ENCODE peak calls at places on chromosomes 7 and 10, in ten cellular contexts. B is body of pancreas, J is endothelial cell of umbilical vein, X is uterus, F is breast epithelium, R is adrenal gland, E is IMR-90, M is stomach, V is ovary, C is upper lobe of left lung. L is an unnamed sample.

GRCh38 chr10:3010819-3011422 is 56.4 kb upstream of the PFKP start:
- DNase-seq in X (no peak), V (no peak), C (no peak), E (peak), J (no peak), B (peak), F (no peak), R (no peak), M (no peak), L (no peak)

GRCh38 chr7:113119429-113119828 is 1.1 kb upstream of the SMIM30 start:
- DNase-seq in R (no peak), M (no peak), V (no peak), E (no peak), C (no peak), X (no peak), F (no peak), B (no peak), J (no peak), L (no peak)

GRCh38 chr10:93065675-93066543 is 5.3 kb downstream of the CYP26C1 start:
- DNase-seq in E (no peak), X (no peak), J (no peak), C (peak), M (no peak), F (no peak), B (no peak), R (no peak), V (no peak), L (no peak)

GRCh38 chr7:46321556-46322205 is 400.6 kb upstream of the IGFBP3 start:
- DNase-seq in F (no peak), X (no peak), R (no peak), C (no peak), V (no peak), E (peak), M (no peak), B (no peak), J (peak), L (no peak)

GRCh38 chr7:22651534-22652243 is 75.3 kb upstream of the IL6 start:
- DNase-seq in R (no peak), J (peak), X (no peak), M (no peak), F (no peak), E (peak), B (no peak), V (no peak), C (no peak), L (no peak)

GRCh38 chr7:115965241-115965640 is 65.3 kb downstream of the TFEC start:
- DNase-seq in R (no peak), V (no peak), X (no peak), J (peak), M (no peak), C (no peak), E (no peak), F (no peak), B (no peak), L (no peak)

GRCh38 chr7:151740180-151740845 is 136.6 kb downstream of the PRKAG2 start:
- DNase-seq in X (no peak), F (no peak), C (no peak), E (peak), M (no peak), R (no peak), V (no peak), J (no peak), B (no peak), L (no peak)

GRCh38 chr7:156515911-156516790 is 124.4 kb upstream of the RNF32 start:
- DNase-seq in J (no peak), R (peak), E (no peak), V (no peak), B (peak), X (no peak), C (no peak), F (no peak), M (no peak), L (peak)

GRCh38 chr7:6604458-6604857 is 11.0 kb upstream of the ZNF853 start:
- DNase-seq in F (no peak), C (peak), J (no peak), X (no peak), R (no peak), E (no peak), B (no peak), V (no peak), M (no peak), L (no peak)
- TF ChIP-seq POLR2A in F (no peak), C (no peak), J (no peak), X (no peak), R (no peak), E (no peak), B (no peak), V (no peak), M (no peak), L (no peak)

DNA sequence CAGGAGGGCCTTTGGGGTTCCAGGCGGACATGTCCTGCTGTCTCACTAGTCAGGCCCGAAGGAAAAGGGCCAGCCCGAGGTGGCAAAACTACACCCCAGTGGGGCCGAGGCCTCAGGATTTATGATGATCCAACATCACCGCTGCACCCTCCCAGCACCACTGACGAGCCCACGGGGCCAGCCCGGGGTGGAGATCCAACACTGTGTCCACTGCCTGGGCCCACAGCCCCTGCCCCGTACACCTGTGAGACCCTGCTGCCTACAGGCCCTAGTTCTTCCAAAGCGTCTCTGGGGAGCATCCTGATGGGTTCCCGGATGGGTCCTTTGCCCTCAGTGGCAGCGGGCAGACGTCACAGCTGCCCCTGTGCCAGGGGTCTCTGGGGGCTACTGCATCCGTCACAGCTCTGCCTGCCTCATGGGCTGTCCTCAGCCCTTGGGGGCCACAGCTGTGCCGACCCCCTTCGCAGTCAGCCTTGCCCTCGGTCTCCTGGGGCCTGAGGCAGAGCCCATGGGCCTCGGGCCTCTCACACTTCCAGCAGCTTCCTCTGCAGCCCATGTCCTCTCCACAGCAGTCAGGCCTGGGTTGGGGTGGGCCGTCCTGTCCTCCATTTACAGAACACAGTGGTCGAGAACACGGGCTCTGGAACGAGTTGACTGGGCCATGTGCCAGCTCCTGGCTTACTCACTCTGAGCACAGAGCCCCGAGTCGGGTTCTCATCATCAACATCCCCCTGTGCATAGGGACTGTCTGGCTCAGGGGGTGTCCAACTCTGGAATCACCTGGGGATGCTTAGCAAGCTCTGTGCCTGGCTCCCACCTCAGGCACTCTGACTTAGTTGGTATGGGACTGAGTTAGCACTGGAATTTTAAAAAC is 64.9 kb downstream of the FOXL3 start:
- DNase-seq in J (no peak), R (no peak), X (no peak), E (no peak), M (no peak), C (peak), F (no peak), B (no peak), V (no peak), L (no peak)
- TF ChIP-seq POLR2A in J (no peak), R (no peak), X (no peak), E (no peak), M (no peak), C (no peak), F (no peak), B (no peak), V (no peak), L (no peak)

GRCh38 chr7:18064242-18064838 is 36.7 kb upstream of the PRPS1L1 start:
- DNase-seq in B (peak), F (no peak), M (no peak), X (no peak), E (no peak), J (peak), V (no peak), R (no peak), C (no peak), L (no peak)
- TF ChIP-seq POLR2A in B (no peak), F (no peak), M (no peak), X (no peak), E (no peak), J (no peak), V (no peak), R (no peak), C (no peak), L (no peak)

GRCh38 chr10:31698169-31698890 is 230.3 kb downstream of the ARHGAP12 start:
- DNase-seq in J (no peak), M (no peak), V (peak), B (peak), E (peak), C (no peak), X (peak), F (no peak), R (peak), L (no peak)
- TF ChIP-seq POLR2A in J (no peak), M (no peak), V (no peak), B (no peak), E (no peak), C (no peak), X (no peak), F (no peak), R (no peak), L (no peak)

GRCh38 chr7:517848-518629 is 1.6 kb downstream of the PDGFA start:
- DNase-seq in R (peak), B (peak), X (peak), F (no peak), E (peak), V (peak), M (peak), C (peak), J (peak), L (no peak)

GRCh38 chr7:514651-515598 is 4.7 kb downstream of the PDGFA start:
- DNase-seq in C (peak), M (peak), V (no peak), F (no peak), R (no peak), B (peak), X (peak), E (no peak), J (no peak), L (no peak)

GRCh38 chr7:516216-516605 is 3.4 kb downstream of the PDGFA start:
- DNase-seq in V (no peak), F (no peak), B (no peak), X (no peak), C (no peak), J (no peak), M (no peak), E (no peak), R (no peak), L (no peak)

GRCh38 chr7:515628-516027 is 4.0 kb downstream of the PDGFA start:
- DNase-seq in C (no peak), R (no peak), B (no peak), F (no peak), X (no peak), M (no peak), V (no peak), E (no peak), J (no peak), L (no peak)

GRCh38 chr7:516606-517456 is 2.8 kb downstream of the PDGFA start:
- DNase-seq in M (peak), C (peak), X (peak), B (peak), F (no peak), E (peak), V (peak), J (peak), R (peak), L (no peak)
- TF ChIP-seq POLR2A in M (no peak), C (no peak), X (no peak), B (peak), F (no peak), E (no peak), V (no peak), J (no peak), R (no peak), L (peak)

GRCh38 chr7:5430612-5430947 is 6.9 kb upstream of the TNRC18 start:
- DNase-seq in V (no peak), E (no peak), B (no peak), X (no peak), R (no peak), C (no peak), F (no peak), M (no peak), J (no peak), L (no peak)

GRCh38 chr7:5431485-5432118 is 8.0 kb upstream of the TNRC18 start:
- DNase-seq in V (no peak), R (no peak), J (no peak), F (no peak), E (no peak), M (no peak), X (no peak), B (no peak), C (no peak), L (no peak)

GRCh38 chr7:5428470-5429252 is 5.0 kb upstream of the TNRC18 start:
- DNase-seq in X (peak), J (peak), R (peak), C (peak), F (no peak), M (peak), V (peak), B (peak), E (peak), L (peak)

GRCh38 chr7:5429253-5429856 is 5.7 kb upstream of the TNRC18 start:
- DNase-seq in B (peak), C (peak), F (peak), R (peak), V (peak), E (peak), J (peak), M (peak), X (no peak), L (peak)

DNA sequence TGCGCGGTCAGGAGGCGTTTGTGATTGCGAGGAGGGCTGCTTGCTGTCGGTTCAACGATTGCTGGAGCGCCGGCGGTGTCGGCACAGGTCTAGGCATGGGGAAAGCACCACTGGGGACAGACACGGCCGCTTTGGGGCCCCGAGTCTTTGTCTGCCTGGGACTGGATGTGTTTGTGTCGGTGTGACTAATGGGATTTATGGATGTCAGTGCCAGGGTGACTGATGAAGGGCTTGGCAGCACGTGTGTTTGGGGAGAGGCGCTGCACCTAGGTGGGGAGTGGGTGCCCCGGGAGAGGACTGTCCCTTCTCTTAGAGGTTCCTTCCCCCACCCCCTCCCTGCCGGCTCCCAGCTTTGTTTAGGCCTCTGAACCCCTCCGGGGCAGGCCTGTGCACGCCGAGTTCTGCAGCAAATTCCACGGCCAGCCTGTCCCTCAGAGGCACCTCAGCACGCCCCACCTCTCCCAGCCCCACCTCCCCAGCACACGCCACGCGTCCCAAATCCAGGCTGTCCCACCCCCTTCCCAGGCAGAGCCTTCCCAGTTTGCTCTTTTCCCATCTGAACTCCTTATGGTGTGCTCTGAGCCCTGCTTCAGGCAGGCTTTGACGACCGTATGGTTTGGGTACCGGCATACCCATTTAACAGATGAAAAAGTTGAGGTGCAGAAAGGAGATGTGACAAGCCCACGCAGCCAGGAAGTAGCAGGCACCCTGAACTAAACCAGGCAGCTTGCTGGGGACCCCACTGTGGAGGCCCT is 6.4 kb upstream of the TNRC18 start:
- DNase-seq in V (peak), F (no peak), R (peak), E (peak), M (peak), X (peak), C (peak), J (no peak), B (peak), L (peak)
- TF ChIP-seq POLR2A in V (no peak), F (no peak), R (no peak), E (no peak), M (no peak), X (no peak), C (no peak), J (no peak), B (peak), L (no peak)

GRCh38 chr7:87059525-87060287 is at the start of gene ELAPOR2:
- DNase-seq in C (peak), E (peak), X (peak), R (peak), M (peak), B (peak), J (peak), V (peak), F (peak), L (peak)
- TF ChIP-seq POLR2A in C (no peak), E (no peak), X (peak), R (peak), M (no peak), B (peak), J (peak), V (no peak), F (no peak), L (no peak)

GRCh38 chr10:94407668-94408067 is 5.3 kb downstream of the TBC1D12 start:
- DNase-seq in X (no peak), R (no peak), B (no peak), J (no peak), E (no peak), M (no peak), F (no peak), C (no peak), V (no peak), L (no peak)

GRCh38 chr10:94405406-94405805 is 3.1 kb downstream of the TBC1D12 start:
- DNase-seq in M (no peak), E (no peak), C (no peak), R (no peak), X (no peak), V (no peak), F (no peak), B (no peak), J (no peak), L (no peak)

GRCh38 chr10:94403823-94404228 is 1.5 kb downstream of the TBC1D12 start:
- DNase-seq in B (no peak), J (no peak), V (no peak), X (no peak), M (no peak), E (no peak), F (no peak), C (no peak), R (no peak), L (no peak)

GRCh38 chr10:94402204-94403033 is at the start of gene TBC1D12:
- DNase-seq in V (peak), F (peak), X (peak), E (peak), R (peak), B (peak), M (peak), C (peak), J (peak), L (peak)

DNA sequence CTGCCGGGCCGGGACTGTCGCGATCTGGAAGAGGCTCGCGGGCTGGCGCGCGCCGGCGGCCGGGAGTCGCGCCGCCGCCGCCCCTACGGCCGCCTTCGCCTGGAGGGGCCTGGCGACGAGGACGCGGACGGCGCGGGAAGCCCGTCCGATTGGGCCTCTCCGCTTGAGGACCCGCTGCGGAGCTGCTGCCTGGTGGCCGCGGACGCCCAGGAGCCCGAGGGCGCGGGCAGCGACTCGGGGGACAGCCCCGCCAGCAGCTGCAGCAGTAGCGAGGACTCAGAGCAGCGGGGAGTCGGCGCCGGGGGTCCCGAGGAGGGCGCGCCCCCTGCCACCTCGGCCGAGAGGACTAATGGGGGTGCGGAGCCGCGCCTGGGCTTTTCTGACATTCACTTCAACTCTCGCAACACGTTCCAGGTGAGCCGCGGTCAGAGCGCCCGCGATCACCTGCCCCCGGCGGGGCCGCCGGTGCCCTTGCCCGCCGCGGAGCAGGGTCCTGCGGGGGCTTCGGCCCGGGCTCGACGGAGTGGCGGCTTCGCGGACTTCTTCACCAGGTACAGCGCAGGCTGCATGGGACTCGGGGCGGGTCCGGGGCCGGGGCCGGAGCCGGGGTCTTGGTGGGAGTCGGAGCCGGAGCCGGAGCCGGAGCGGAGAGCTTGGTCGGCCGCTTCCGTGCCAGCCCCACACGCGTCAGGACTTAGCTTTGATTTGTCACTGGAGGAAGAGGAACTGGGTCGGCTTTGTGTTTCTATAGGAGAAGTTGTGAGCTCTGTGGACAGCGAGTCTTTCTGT is 887 bp downstream of the TBC1D12 start:
- DNase-seq in C (peak), B (peak), E (peak), V (peak), M (peak), R (peak), F (peak), X (peak), J (peak), L (peak)
- TF ChIP-seq POLR2A in C (no peak), B (peak), E (no peak), V (no peak), M (no peak), R (no peak), F (no peak), X (no peak), J (no peak), L (peak)

DNA sequence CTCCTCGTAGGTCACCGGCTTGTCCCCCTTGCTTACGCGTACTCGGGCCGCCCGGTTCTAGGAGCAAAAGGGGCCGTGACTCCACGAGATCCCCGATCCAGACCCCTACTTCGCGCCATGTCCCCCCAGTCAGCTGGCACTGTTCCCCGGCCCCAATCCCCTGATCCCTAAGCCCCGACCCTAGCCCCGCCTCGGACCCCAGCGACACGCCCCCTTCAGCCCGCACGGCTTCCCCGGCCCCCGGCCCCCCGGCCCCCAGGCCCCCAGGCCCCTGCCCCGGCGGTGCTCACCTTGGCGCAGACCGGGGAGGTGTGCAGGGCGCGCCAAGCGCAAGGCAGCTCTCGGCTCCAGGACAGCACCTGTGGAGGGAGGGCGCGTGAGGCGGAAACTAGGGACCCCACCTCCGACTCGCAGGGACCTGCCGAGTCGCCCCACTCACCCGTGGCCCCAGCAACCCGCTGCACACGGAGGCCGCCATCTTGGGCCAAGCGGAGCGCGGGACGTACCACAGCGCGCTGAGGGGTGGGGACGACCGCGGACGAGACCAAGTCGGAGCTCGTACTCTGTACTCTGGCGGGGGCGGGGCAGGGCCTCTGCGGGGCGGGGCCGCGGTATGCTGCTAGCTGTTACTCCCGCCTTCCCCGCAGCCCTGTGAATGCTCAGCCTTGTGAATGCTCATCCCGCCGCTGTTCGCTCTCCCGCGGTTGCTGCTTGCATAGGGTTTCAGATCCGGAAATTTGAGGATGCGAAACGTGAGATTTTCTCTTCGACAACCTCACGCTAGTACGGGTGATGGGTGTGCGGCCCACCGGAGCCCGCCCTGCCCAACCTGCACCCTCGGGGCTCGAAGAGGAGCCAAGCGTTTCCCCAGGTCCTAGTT is at the start of gene MRPS24:
- DNase-seq in J (peak), B (peak), F (peak), C (peak), X (peak), R (peak), E (peak), V (peak), M (peak), L (peak)
- TF ChIP-seq POLR2A in J (peak), B (peak), F (peak), C (peak), X (peak), R (peak), E (peak), V (peak), M (no peak), L (peak)

GRCh38 chr10:128411624-128412023 is 285.4 kb upstream of the MKI67 start:
- DNase-seq in C (no peak), X (no peak), E (no peak), R (no peak), M (no peak), B (no peak), V (no peak), F (no peak), J (no peak), L (no peak)
- TF ChIP-seq POLR2A in C (no peak), X (no peak), E (no peak), R (no peak), M (no peak), B (no peak), V (no peak), F (no peak), J (no peak), L (no peak)

L was measured in right lobe of liver.